ENCODE peak calls at places on chromosomes 6 and 20, in seven cellular contexts. O is SK-N-SH, E is neural progenitor cell, G is lung, M is foreskin fibroblast, X is lower lobe of right lung, P is fibroblast of lung. W is an unnamed sample.

GRCh38 chr6:75852721-75853120 is 103.7 kb downstream of the MYO6 start:
- DNase-seq in O (no peak), E (no peak), G (no peak), M (no peak), X (no peak), P (peak), W (no peak)

GRCh38 chr6:106745396-106745795 is 116.0 kb downstream of the QRSL1 start:
- DNase-seq in O (no peak), E (no peak), G (no peak), M (no peak), X (no peak), P (no peak), W (no peak)

GRCh38 chr20:15179426-15180190 is 842.2 kb upstream of the FLRT3 start:
- DNase-seq in O (no peak), E (no peak), G (no peak), M (no peak), X (no peak), P (no peak), W (no peak)

GRCh38 chr6:20447157-20447556 is 45.5 kb downstream of the E2F3 start:
- DNase-seq in O (no peak), E (no peak), G (no peak), M (peak), X (no peak), P (no peak), W (no peak)

GRCh38 chr6:158797331-158798202 is 21.6 kb downstream of the EZR start:
- DNase-seq in O (no peak), E (no peak), G (no peak), M (no peak), X (no peak), P (peak), W (no peak)

GRCh38 chr6:44966449-44967091 is 361.6 kb upstream of the RUNX2 start:
- DNase-seq in O (no peak), E (no peak), G (no peak), M (peak), X (no peak), P (peak), W (peak)

GRCh38 chr6:166627875-166628849 is 1.1 kb upstream of the RPS6KA2 start:
- DNase-seq in O (peak), E (peak), G (peak), M (no peak), X (peak), P (peak), W (no peak)

GRCh38 chr6:155628315-155628714 is 172.7 kb upstream of the NOX3 start:
- DNase-seq in O (no peak), E (no peak), G (no peak), M (no peak), X (no peak), P (no peak), W (no peak)

GRCh38 chr20:419556-420168 is 11.6 kb downstream of the RBCK1 start:
- DNase-seq in O (no peak), E (no peak), G (no peak), M (no peak), X (no peak), P (no peak), W (no peak)

GRCh38 chr6:44272529-44272928 is 2.3 kb downstream of the TMEM151B start:
- DNase-seq in O (no peak), E (no peak), G (no peak), M (no peak), X (no peak), P (no peak), W (no peak)

GRCh38 chr20:49397525-49397924 is 84.9 kb downstream of the KCNB1 start:
- DNase-seq in O (no peak), E (no peak), G (no peak), M (peak), X (no peak), P (peak), W (no peak)

GRCh38 chr6:49202923-49203322 is 260.1 kb downstream of the MMUT start:
- DNase-seq in O (no peak), E (no peak), G (no peak), M (no peak), X (no peak), P (no peak), W (peak)

GRCh38 chr6:140436023-140436811 is 1061.8 kb upstream of the CITED2 start:
- DNase-seq in O (no peak), E (peak), G (no peak), M (peak), X (no peak), P (peak), W (peak)

GRCh38 chr20:4999788-5000187 is 1.5 kb downstream of the SLC23A2 start:
- DNase-seq in O (no peak), E (no peak), G (no peak), M (no peak), X (no peak), P (no peak), W (no peak)

GRCh38 chr20:56187791-56188190 is 60.7 kb upstream of the MC3R start:
- DNase-seq in O (peak), E (peak), G (no peak), M (no peak), X (no peak), P (no peak), W (no peak)

GRCh38 chr20:2342243-2342642 is 38.5 kb upstream of the TGM6 start:
- DNase-seq in O (no peak), E (no peak), G (no peak), M (no peak), X (no peak), P (no peak), W (no peak)

GRCh38 chr6:117441824-117442264 is 16.1 kb upstream of the ROS1 start:
- DNase-seq in O (no peak), E (no peak), G (no peak), M (peak), X (no peak), P (peak), W (no peak)

GRCh38 chr20:48841196-48841860 is 13.5 kb upstream of the PREX1 start:
- DNase-seq in O (no peak), E (no peak), G (no peak), M (no peak), X (no peak), P (peak), W (no peak)

GRCh38 chr6:7727951-7728854 is 2.3 kb downstream of the BMP6 start:
- DNase-seq in O (peak), E (peak), G (no peak), M (no peak), X (peak), P (peak), W (no peak)

GRCh38 chr6:167153523-167153959 is 4.2 kb downstream of the GPR31 start:
- DNase-seq in O (no peak), E (no peak), G (no peak), M (no peak), X (no peak), P (peak), W (no peak)

GRCh38 chr20:62918830-62919229 is 7.5 kb downstream of the DIDO1 start:
- DNase-seq in O (no peak), E (no peak), G (no peak), M (no peak), X (peak), P (no peak), W (no peak)

GRCh38 chr20:5886788-5887187 is 63.5 kb downstream of the TRMT6 start:
- DNase-seq in O (no peak), E (no peak), G (no peak), M (no peak), X (no peak), P (peak), W (no peak)

GRCh38 chr6:166643907-166644590 is 17.0 kb upstream of the RPS6KA2 start:
- DNase-seq in O (no peak), E (no peak), G (no peak), M (no peak), X (no peak), P (no peak), W (no peak)

GRCh38 chr20:52490715-52491430 is 299.3 kb upstream of the ZFP64 start:
- DNase-seq in O (no peak), E (no peak), G (no peak), M (peak), X (no peak), P (peak), W (peak)

GRCh38 chr6:5260111-5260620 is 584 bp downstream of the LYRM4 start:
- DNase-seq in O (no peak), E (peak), G (peak), M (peak), X (peak), P (peak), W (peak)

GRCh38 chr6:5259428-5259827 is 1.3 kb downstream of the LYRM4 start:
- DNase-seq in O (no peak), E (no peak), G (no peak), M (no peak), X (no peak), P (no peak), W (no peak)

GRCh38 chr6:5261545-5262109 is 314 bp downstream of the FARS2 start:
- DNase-seq in O (no peak), E (no peak), G (no peak), M (no peak), X (no peak), P (no peak), W (no peak)

GRCh38 chr6:5257400-5257799 is 3.4 kb downstream of the LYRM4 start:
- DNase-seq in O (no peak), E (no peak), G (no peak), M (no peak), X (no peak), P (no peak), W (no peak)

GRCh38 chr6:5260661-5261544 is at the start of the genes FARS2 and LYRM4:
- DNase-seq in O (peak), E (peak), G (peak), M (peak), X (peak), P (peak), W (peak)
- TF ChIP-seq CTCF in O (peak), E (peak), G (no peak), M (peak), X (peak), P (peak), W (peak)

DNA sequence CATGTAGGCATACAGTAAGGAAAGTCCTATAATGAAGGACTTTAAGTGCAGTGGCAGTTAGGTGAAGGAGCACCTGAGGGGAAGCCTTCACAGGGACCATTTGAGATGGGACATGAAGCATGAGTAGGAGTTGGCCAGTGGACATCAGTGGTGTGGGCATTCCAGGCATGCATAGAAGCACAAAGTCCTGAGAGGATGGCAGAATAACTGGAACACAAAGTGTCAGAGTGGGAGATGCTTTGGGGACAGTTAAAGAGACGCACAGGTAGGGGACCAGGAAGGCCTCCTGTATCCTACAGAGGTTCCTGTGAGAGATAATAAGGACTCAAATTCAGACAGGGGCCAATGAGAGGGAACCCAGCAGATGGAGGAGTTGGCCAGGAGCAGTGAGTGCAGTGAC is 26.4 kb upstream of the EFHC1 start:
- DNase-seq in O (no peak), E (no peak), G (no peak), M (no peak), X (no peak), P (no peak), W (no peak)
- H3K4me3 ChIP-seq in O (no peak), E (no peak), G (no peak), M (no peak), X (no peak), P (no peak), W (no peak)

GRCh38 chr6:125750692-125751333 is 1.4 kb downstream of the HEY2 start:
- DNase-seq in O (no peak), E (no peak), G (no peak), M (no peak), X (no peak), P (no peak), W (no peak)

GRCh38 chr6:125752773-125753172 is 3.3 kb downstream of the HEY2 start:
- DNase-seq in O (no peak), E (no peak), G (no peak), M (no peak), X (no peak), P (no peak), W (no peak)

GRCh38 chr6:125753218-125753936 is 3.9 kb downstream of the HEY2 start:
- DNase-seq in O (no peak), E (peak), G (no peak), M (no peak), X (no peak), P (peak), W (no peak)

GRCh38 chr6:125751334-125751916 is 2.0 kb downstream of the HEY2 start:
- DNase-seq in O (no peak), E (no peak), G (no peak), M (no peak), X (no peak), P (no peak), W (no peak)

GRCh38 chr6:125753937-125754259 is 4.5 kb downstream of the HEY2 start:
- DNase-seq in O (no peak), E (no peak), G (no peak), M (no peak), X (no peak), P (no peak), W (no peak)
- TF ChIP-seq CTCF in O (no peak), E (no peak), G (no peak), M (no peak), X (no peak), P (no peak), W (no peak)

GRCh38 chr6:46648869-46649488 is 3.6 kb downstream of the CYP39A1 start:
- DNase-seq in O (no peak), E (no peak), G (no peak), M (peak), X (no peak), P (no peak), W (no peak)
- H3K4me3 ChIP-seq in O (no peak), E (no peak), G (no peak), M (no peak), X (no peak), P (no peak), W (no peak)

DNA sequence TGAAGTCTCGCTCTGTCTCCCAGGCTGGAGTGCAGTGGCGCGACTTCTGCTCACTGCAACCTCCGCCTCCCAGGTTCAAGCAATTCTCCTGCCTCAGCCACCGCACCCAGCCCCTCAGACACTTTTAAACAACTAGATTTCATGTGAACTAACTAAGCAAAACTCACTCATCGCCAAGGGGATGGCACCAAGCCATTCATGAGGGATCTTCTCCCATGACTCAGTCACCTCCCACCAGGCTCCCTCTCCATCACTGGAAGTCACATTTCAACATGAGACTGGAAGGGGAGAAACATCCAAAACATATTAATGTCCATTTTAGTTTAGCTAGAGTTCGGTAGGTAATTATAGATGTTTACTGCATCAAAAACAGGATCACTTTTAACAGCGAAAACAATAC is 95.9 kb upstream of the PRL start:
- DNase-seq in O (no peak), E (no peak), G (no peak), M (no peak), X (no peak), P (peak), W (no peak)
- TF ChIP-seq CTCF in O (no peak), E (no peak), G (no peak), M (no peak), X (no peak), P (no peak), W (no peak)

W was measured in kidney epithelial cell.